ENCODE peak calls at places on chromosomes 12 and 14, in nine cellular contexts. One of them, this sample, is unnamed.

GRCh38 chr14:39107624-39108023 is 4.6 kb upstream of the SEC23A start:
- DNase-seq in stimulated activated CD8-positive, alpha-beta memory T cell treated with anti-CD3 and anti-CD28 coated beads, Interleukin-7, amount 100 ng/mL, for 1 hour: no peak
- DNase-seq in astrocyte of the spinal cord: peak
- DNase-seq in dermis microvascular lymphatic vessel endothelial cell: peak
- DNase-seq in NCI-H2107: peak
- DNase-seq in SW 1271: peak
- DNase-seq in WERI-Rb-1: no peak
- DNase-seq in NCI-H1417 treated with DMSO at 0.1 percent for 48 hours: no peak
- DNase-seq in stomach: no peak
- DNase-seq in this sample: no peak

GRCh38 chr14:68744613-68745012 is 48.3 kb downstream of the ZFP36L1 start:
- DNase-seq in NCI-H2107: no peak
- DNase-seq in WERI-Rb-1: no peak
- DNase-seq in SW 1271: no peak
- DNase-seq in stimulated activated CD8-positive, alpha-beta memory T cell treated with anti-CD3 and anti-CD28 coated beads, Interleukin-7, amount 100 ng/mL, for 1 hour: no peak
- DNase-seq in stomach: no peak
- DNase-seq in dermis microvascular lymphatic vessel endothelial cell: no peak
- DNase-seq in astrocyte of the spinal cord: no peak
- DNase-seq in NCI-H1417 treated with DMSO at 0.1 percent for 48 hours: no peak
- DNase-seq in this sample: no peak

GRCh38 chr12:54286042-54286931 is 5.8 kb downstream of the HNRNPA1 start:
- DNase-seq in SW 1271: no peak
- DNase-seq in WERI-Rb-1: no peak
- DNase-seq in stimulated activated CD8-positive, alpha-beta memory T cell treated with anti-CD3 and anti-CD28 coated beads, Interleukin-7, amount 100 ng/mL, for 1 hour: no peak
- DNase-seq in NCI-H2107: no peak
- DNase-seq in NCI-H1417 treated with DMSO at 0.1 percent for 48 hours: no peak
- DNase-seq in dermis microvascular lymphatic vessel endothelial cell: no peak
- DNase-seq in astrocyte of the spinal cord: no peak
- DNase-seq in stomach: no peak
- DNase-seq in this sample: no peak

GRCh38 chr14:98234208-98234607 is 1037.8 kb downstream of the BCL11B start:
- DNase-seq in dermis microvascular lymphatic vessel endothelial cell: no peak
- DNase-seq in NCI-H1417 treated with DMSO at 0.1 percent for 48 hours: no peak
- DNase-seq in NCI-H2107: no peak
- DNase-seq in astrocyte of the spinal cord: peak
- DNase-seq in WERI-Rb-1: no peak
- DNase-seq in stomach: no peak
- DNase-seq in stimulated activated CD8-positive, alpha-beta memory T cell treated with anti-CD3 and anti-CD28 coated beads, Interleukin-7, amount 100 ng/mL, for 1 hour: no peak
- DNase-seq in SW 1271: no peak
- DNase-seq in this sample: no peak

GRCh38 chr12:1885605-1886245 is 32.7 kb downstream of the CACNA2D4 start:
- DNase-seq in WERI-Rb-1: no peak
- DNase-seq in dermis microvascular lymphatic vessel endothelial cell: no peak
- DNase-seq in NCI-H1417 treated with DMSO at 0.1 percent for 48 hours: no peak
- DNase-seq in stimulated activated CD8-positive, alpha-beta memory T cell treated with anti-CD3 and anti-CD28 coated beads, Interleukin-7, amount 100 ng/mL, for 1 hour: no peak
- DNase-seq in astrocyte of the spinal cord: no peak
- DNase-seq in SW 1271: no peak
- DNase-seq in NCI-H2107: no peak
- DNase-seq in stomach: no peak
- DNase-seq in this sample: no peak

GRCh38 chr12:57095440-57095839 is 6.5 kb downstream of the NAB2 start:
- DNase-seq in dermis microvascular lymphatic vessel endothelial cell: no peak
- DNase-seq in WERI-Rb-1: no peak
- DNase-seq in NCI-H1417 treated with DMSO at 0.1 percent for 48 hours: no peak
- DNase-seq in astrocyte of the spinal cord: no peak
- DNase-seq in SW 1271: no peak
- DNase-seq in NCI-H2107: no peak
- DNase-seq in stimulated activated CD8-positive, alpha-beta memory T cell treated with anti-CD3 and anti-CD28 coated beads, Interleukin-7, amount 100 ng/mL, for 1 hour: no peak
- DNase-seq in stomach: no peak
- DNase-seq in this sample: no peak

GRCh38 chr14:105387530-105387922 is 10.8 kb upstream of the TEX22 start:
- DNase-seq in stimulated activated CD8-positive, alpha-beta memory T cell treated with anti-CD3 and anti-CD28 coated beads, Interleukin-7, amount 100 ng/mL, for 1 hour: no peak
- DNase-seq in stomach: no peak
- DNase-seq in NCI-H1417 treated with DMSO at 0.1 percent for 48 hours: no peak
- DNase-seq in NCI-H2107: no peak
- DNase-seq in astrocyte of the spinal cord: no peak
- DNase-seq in SW 1271: no peak
- DNase-seq in dermis microvascular lymphatic vessel endothelial cell: no peak
- DNase-seq in WERI-Rb-1: no peak
- DNase-seq in this sample: no peak

GRCh38 chr14:89445252-89445973 is 28.4 kb upstream of the FOXN3 start:
- DNase-seq in WERI-Rb-1: no peak
- DNase-seq in stimulated activated CD8-positive, alpha-beta memory T cell treated with anti-CD3 and anti-CD28 coated beads, Interleukin-7, amount 100 ng/mL, for 1 hour: no peak
- DNase-seq in NCI-H2107: no peak
- DNase-seq in astrocyte of the spinal cord: no peak
- DNase-seq in dermis microvascular lymphatic vessel endothelial cell: no peak
- DNase-seq in stomach: no peak
- DNase-seq in SW 1271: no peak
- DNase-seq in NCI-H1417 treated with DMSO at 0.1 percent for 48 hours: no peak
- DNase-seq in this sample: no peak

GRCh38 chr14:104991896-104992230 is 6.3 kb downstream of the CLBA1 start:
- DNase-seq in stomach: no peak
- DNase-seq in dermis microvascular lymphatic vessel endothelial cell: no peak
- DNase-seq in astrocyte of the spinal cord: no peak
- DNase-seq in NCI-H1417 treated with DMSO at 0.1 percent for 48 hours: no peak
- DNase-seq in WERI-Rb-1: no peak
- DNase-seq in stimulated activated CD8-positive, alpha-beta memory T cell treated with anti-CD3 and anti-CD28 coated beads, Interleukin-7, amount 100 ng/mL, for 1 hour: no peak
- DNase-seq in NCI-H2107: no peak
- DNase-seq in SW 1271: no peak
- DNase-seq in this sample: no peak

GRCh38 chr12:127503221-127503620 is 763.7 kb upstream of the TMEM132C start:
- DNase-seq in NCI-H1417 treated with DMSO at 0.1 percent for 48 hours: no peak
- DNase-seq in dermis microvascular lymphatic vessel endothelial cell: no peak
- DNase-seq in SW 1271: no peak
- DNase-seq in stomach: no peak
- DNase-seq in astrocyte of the spinal cord: no peak
- DNase-seq in NCI-H2107: no peak
- DNase-seq in WERI-Rb-1: no peak
- DNase-seq in stimulated activated CD8-positive, alpha-beta memory T cell treated with anti-CD3 and anti-CD28 coated beads, Interleukin-7, amount 100 ng/mL, for 1 hour: no peak
- DNase-seq in this sample: no peak

This sample was measured in NCI-H1930.